ENCODE peak calls at places on chromosome 22, in four cellular contexts. S is NCI-H774, Q is Ammon's horn, P is lower leg skin. L is an unnamed sample.

GRCh38 chr22:20546541-20546950 is 39.1 kb downstream of the MED15 start:
- DNase-seq in Q (no peak), S (no peak), P (no peak), L (no peak)

GRCh38 chr22:30681840-30682239 is 12.8 kb upstream of the OSBP2 start:
- DNase-seq in P (no peak), S (no peak), Q (no peak), L (no peak)

GRCh38 chr22:32016081-32016480 is 27.0 kb upstream of the SLC5A1 start:
- DNase-seq in Q (no peak), S (no peak), P (peak), L (no peak)

GRCh38 chr22:48146426-48146825 is 1384.0 kb downstream of the TBC1D22A start:
- DNase-seq in S (no peak), Q (no peak), P (peak), L (no peak)

GRCh38 chr22:50060441-50061140 is 2.5 kb upstream of the TTLL8 start:
- DNase-seq in P (no peak), Q (no peak), S (no peak), L (no peak)

GRCh38 chr22:38429460-38430128 is 25.4 kb downstream of the KCNJ4 start:
- DNase-seq in P (no peak), Q (peak), S (no peak), L (no peak)

GRCh38 chr22:46055176-46055850 is 78.4 kb upstream of the WNT7B start:
- DNase-seq in Q (no peak), P (peak), S (no peak), L (no peak)

GRCh38 chr22:36151006-36151595 is 9.5 kb downstream of the APOL3 start:
- DNase-seq in Q (no peak), P (peak), S (no peak), L (no peak)

GRCh38 chr22:26045051-26045450 is 124.2 kb upstream of the SEZ6L start:
- DNase-seq in P (no peak), Q (no peak), S (peak), L (no peak)

GRCh38 chr22:31160328-31160978 is 471 bp downstream of the RNF185 start:
- DNase-seq in S (no peak), Q (peak), P (no peak), L (no peak)

GRCh38 chr22:17388235-17388634 is 19.0 kb downstream of the CECR2 start:
- DNase-seq in S (no peak), Q (no peak), P (no peak), L (no peak)

GRCh38 chr22:20781272-20781990 is 7.5 kb downstream of the SERPIND1 start:
- DNase-seq in S (no peak), P (no peak), Q (no peak), L (no peak)

GRCh38 chr22:47401592-47401898 is 639.1 kb downstream of the TBC1D22A start:
- DNase-seq in P (no peak), S (no peak), Q (no peak), L (no peak)

GRCh38 chr22:39214006-39214382 is 30.8 kb downstream of the PDGFB start:
- DNase-seq in P (peak), S (no peak), Q (no peak), L (no peak)